ENCODE peak calls at places on chromosomes 4 and X, in nine cellular contexts. One of them, this sample, is unnamed. For H3K27me3, the result is how much of the 10 kb centered on the place peaks cover.

GRCh38 chr4:37385424-37385823 is 140.9 kb downstream of the NWD2 start:
- DNase-seq in mesenchymal stem cell: no peak
- DNase-seq in HCT116: no peak
- DNase-seq in colonic mucosa: no peak
- DNase-seq in MM.1S: no peak
- DNase-seq in neural progenitor cell: no peak
- DNase-seq in K562: no peak
- DNase-seq in IMR-90: no peak
- DNase-seq in neuronal stem cell: no peak
- DNase-seq in this sample: no peak

GRCh38 chr4:138561906-138562305 is 319.8 kb upstream of the SLC7A11 start:
- DNase-seq in mesenchymal stem cell: no peak
- DNase-seq in HCT116: no peak
- DNase-seq in colonic mucosa: no peak
- DNase-seq in MM.1S: no peak
- DNase-seq in neural progenitor cell: no peak
- DNase-seq in K562: no peak
- DNase-seq in IMR-90: no peak
- DNase-seq in neuronal stem cell: no peak
- DNase-seq in this sample: no peak

GRCh38 chrX:36909584-36909983 is 98.6 kb upstream of the FAM47C start:
- DNase-seq in mesenchymal stem cell: no peak
- DNase-seq in HCT116: no peak
- DNase-seq in colonic mucosa: no peak
- DNase-seq in MM.1S: no peak
- DNase-seq in neural progenitor cell: no peak
- DNase-seq in K562: no peak
- DNase-seq in IMR-90: no peak
- DNase-seq in neuronal stem cell: no peak
- DNase-seq in this sample: peak

GRCh38 chr4:150007512-150007911 is 70.7 kb upstream of the DCLK2 start:
- DNase-seq in mesenchymal stem cell: peak
- DNase-seq in HCT116: peak
- DNase-seq in colonic mucosa: no peak
- DNase-seq in MM.1S: no peak
- DNase-seq in neural progenitor cell: no peak
- DNase-seq in K562: no peak
- DNase-seq in IMR-90: peak
- DNase-seq in neuronal stem cell: no peak
- DNase-seq in this sample: peak

GRCh38 chrX:85963736-85964135 is 83.6 kb downstream of the CHM start:
- DNase-seq in mesenchymal stem cell: peak
- DNase-seq in HCT116: no peak
- DNase-seq in colonic mucosa: no peak
- DNase-seq in MM.1S: no peak
- DNase-seq in neural progenitor cell: no peak
- DNase-seq in K562: no peak
- DNase-seq in IMR-90: peak
- DNase-seq in neuronal stem cell: no peak
- DNase-seq in this sample: peak

GRCh38 chrX:70231666-70232065 is 2.8 kb upstream of the AWAT1 start:
- DNase-seq in mesenchymal stem cell: no peak
- DNase-seq in HCT116: no peak
- DNase-seq in colonic mucosa: no peak
- DNase-seq in MM.1S: no peak
- DNase-seq in neural progenitor cell: no peak
- DNase-seq in K562: peak
- DNase-seq in IMR-90: no peak
- DNase-seq in neuronal stem cell: no peak
- DNase-seq in this sample: no peak

GRCh38 chr4:110900206-110900769 is 277.4 kb upstream of the PITX2 start:
- DNase-seq in mesenchymal stem cell: peak
- DNase-seq in HCT116: no peak
- DNase-seq in colonic mucosa: no peak
- DNase-seq in MM.1S: no peak
- DNase-seq in neural progenitor cell: no peak
- DNase-seq in K562: no peak
- DNase-seq in IMR-90: peak
- DNase-seq in neuronal stem cell: no peak
- DNase-seq in this sample: peak

GRCh38 chr4:174214102-174214878 is 69.2 kb downstream of the FBXO8 start:
- DNase-seq in mesenchymal stem cell: peak
- DNase-seq in HCT116: no peak
- DNase-seq in colonic mucosa: no peak
- DNase-seq in MM.1S: no peak
- DNase-seq in neural progenitor cell: peak
- DNase-seq in K562: no peak
- DNase-seq in IMR-90: no peak
- DNase-seq in neuronal stem cell: peak
- DNase-seq in this sample: peak

GRCh38 chr4:105520819-105521790 is 31.3 kb upstream of the ARHGEF38 start:
- DNase-seq in mesenchymal stem cell: peak
- DNase-seq in HCT116: peak
- DNase-seq in colonic mucosa: peak
- DNase-seq in MM.1S: peak
- DNase-seq in neural progenitor cell: peak
- DNase-seq in K562: peak
- DNase-seq in IMR-90: peak
- DNase-seq in neuronal stem cell: peak
- DNase-seq in this sample: peak

GRCh38 chr4:19945979-19946380 is 305.7 kb upstream of the SLIT2 start:
- DNase-seq in mesenchymal stem cell: peak
- DNase-seq in HCT116: peak
- DNase-seq in colonic mucosa: no peak
- DNase-seq in MM.1S: no peak
- DNase-seq in neural progenitor cell: no peak
- DNase-seq in K562: no peak
- DNase-seq in IMR-90: peak
- DNase-seq in neuronal stem cell: no peak
- DNase-seq in this sample: peak

GRCh38 chrX:23389196-23389792 is 54.6 kb downstream of the PTCHD1 start:
- DNase-seq in mesenchymal stem cell: no peak
- DNase-seq in HCT116: no peak
- DNase-seq in colonic mucosa: no peak
- DNase-seq in MM.1S: no peak
- DNase-seq in neural progenitor cell: no peak
- DNase-seq in K562: no peak
- DNase-seq in IMR-90: no peak
- DNase-seq in neuronal stem cell: no peak
- DNase-seq in this sample: no peak

GRCh38 chrX:119655125-119655524 is 37.8 kb downstream of the SEPTIN6 start:
- DNase-seq in mesenchymal stem cell: peak
- DNase-seq in HCT116: no peak
- DNase-seq in colonic mucosa: no peak
- DNase-seq in MM.1S: no peak
- DNase-seq in neural progenitor cell: no peak
- DNase-seq in K562: peak
- DNase-seq in IMR-90: peak
- DNase-seq in neuronal stem cell: no peak
- DNase-seq in this sample: peak

GRCh38 chr4:54898941-54899340 is 226.5 kb downstream of the KDR start:
- DNase-seq in mesenchymal stem cell: no peak
- DNase-seq in HCT116: no peak
- DNase-seq in colonic mucosa: no peak
- DNase-seq in MM.1S: no peak
- DNase-seq in neural progenitor cell: no peak
- DNase-seq in K562: no peak
- DNase-seq in IMR-90: peak
- DNase-seq in neuronal stem cell: no peak
- DNase-seq in this sample: peak

GRCh38 chr4:186167605-186168004 is 23.8 kb upstream of the CYP4V2 start:
- DNase-seq in mesenchymal stem cell: no peak
- DNase-seq in HCT116: no peak
- DNase-seq in colonic mucosa: no peak
- DNase-seq in MM.1S: no peak
- DNase-seq in neural progenitor cell: no peak
- DNase-seq in K562: no peak
- DNase-seq in IMR-90: no peak
- DNase-seq in neuronal stem cell: no peak
- DNase-seq in this sample: no peak

GRCh38 chr4:115844180-115844579 is 730.8 kb upstream of the NDST4 start:
- DNase-seq in mesenchymal stem cell: no peak
- DNase-seq in HCT116: no peak
- DNase-seq in colonic mucosa: no peak
- DNase-seq in MM.1S: no peak
- DNase-seq in neural progenitor cell: no peak
- DNase-seq in K562: no peak
- DNase-seq in IMR-90: no peak
- DNase-seq in neuronal stem cell: no peak
- DNase-seq in this sample: no peak

GRCh38 chrX:24858004-24858746 is 157.6 kb downstream of the ARX start:
- DNase-seq in mesenchymal stem cell: peak
- DNase-seq in HCT116: no peak
- DNase-seq in colonic mucosa: no peak
- DNase-seq in MM.1S: no peak
- DNase-seq in neural progenitor cell: no peak
- DNase-seq in K562: no peak
- DNase-seq in IMR-90: peak
- DNase-seq in neuronal stem cell: no peak
- DNase-seq in this sample: peak
- H3K27me3 ChIP-seq in mesenchymal stem cell: under half
- H3K27me3 ChIP-seq in HCT116: under half
- H3K27me3 ChIP-seq in colonic mucosa: under half
- H3K27me3 ChIP-seq in MM.1S: under half
- H3K27me3 ChIP-seq in neural progenitor cell: under half
- H3K27me3 ChIP-seq in K562: under half
- H3K27me3 ChIP-seq in IMR-90: under half
- H3K27me3 ChIP-seq in neuronal stem cell: under half
- H3K27me3 ChIP-seq in this sample: under half

GRCh38 chrX:123203772-123204171 is 19.7 kb downstream of the GRIA3 start:
- DNase-seq in mesenchymal stem cell: no peak
- DNase-seq in HCT116: no peak
- DNase-seq in colonic mucosa: no peak
- DNase-seq in MM.1S: no peak
- DNase-seq in neural progenitor cell: no peak
- DNase-seq in K562: no peak
- DNase-seq in IMR-90: no peak
- DNase-seq in neuronal stem cell: no peak
- DNase-seq in this sample: no peak
- H3K9ac ChIP-seq in mesenchymal stem cell: no peak
- H3K9ac ChIP-seq in HCT116: no peak
- H3K9ac ChIP-seq in colonic mucosa: no peak
- H3K9ac ChIP-seq in MM.1S: no peak
- H3K9ac ChIP-seq in neural progenitor cell: no peak
- H3K9ac ChIP-seq in K562: no peak
- H3K9ac ChIP-seq in IMR-90: no peak
- H3K9ac ChIP-seq in neuronal stem cell: no peak
- H3K9ac ChIP-seq in this sample: no peak

GRCh38 chr4:1208970-1209704 is 36.8 kb upstream of the SPON2 start:
- DNase-seq in mesenchymal stem cell: peak
- DNase-seq in HCT116: no peak
- DNase-seq in colonic mucosa: no peak
- DNase-seq in MM.1S: no peak
- DNase-seq in neural progenitor cell: no peak
- DNase-seq in K562: no peak
- DNase-seq in IMR-90: peak
- DNase-seq in neuronal stem cell: no peak
- DNase-seq in this sample: peak

GRCh38 chr4:1206299-1207156 is 34.1 kb upstream of the SPON2 start:
- DNase-seq in mesenchymal stem cell: no peak
- DNase-seq in HCT116: no peak
- DNase-seq in colonic mucosa: peak
- DNase-seq in MM.1S: no peak
- DNase-seq in neural progenitor cell: no peak
- DNase-seq in K562: no peak
- DNase-seq in IMR-90: no peak
- DNase-seq in neuronal stem cell: no peak
- DNase-seq in this sample: no peak

GRCh38 chr4:1208266-1208961 is 36.0 kb upstream of the SPON2 start:
- DNase-seq in mesenchymal stem cell: no peak
- DNase-seq in HCT116: no peak
- DNase-seq in colonic mucosa: no peak
- DNase-seq in MM.1S: no peak
- DNase-seq in neural progenitor cell: no peak
- DNase-seq in K562: no peak
- DNase-seq in IMR-90: no peak
- DNase-seq in neuronal stem cell: no peak
- DNase-seq in this sample: no peak

GRCh38 chr4:1207157-1207470 is 34.7 kb upstream of the SPON2 start:
- DNase-seq in mesenchymal stem cell: no peak
- DNase-seq in HCT116: no peak
- DNase-seq in colonic mucosa: no peak
- DNase-seq in MM.1S: no peak
- DNase-seq in neural progenitor cell: no peak
- DNase-seq in K562: no peak
- DNase-seq in IMR-90: no peak
- DNase-seq in neuronal stem cell: no peak
- DNase-seq in this sample: no peak

DNA sequence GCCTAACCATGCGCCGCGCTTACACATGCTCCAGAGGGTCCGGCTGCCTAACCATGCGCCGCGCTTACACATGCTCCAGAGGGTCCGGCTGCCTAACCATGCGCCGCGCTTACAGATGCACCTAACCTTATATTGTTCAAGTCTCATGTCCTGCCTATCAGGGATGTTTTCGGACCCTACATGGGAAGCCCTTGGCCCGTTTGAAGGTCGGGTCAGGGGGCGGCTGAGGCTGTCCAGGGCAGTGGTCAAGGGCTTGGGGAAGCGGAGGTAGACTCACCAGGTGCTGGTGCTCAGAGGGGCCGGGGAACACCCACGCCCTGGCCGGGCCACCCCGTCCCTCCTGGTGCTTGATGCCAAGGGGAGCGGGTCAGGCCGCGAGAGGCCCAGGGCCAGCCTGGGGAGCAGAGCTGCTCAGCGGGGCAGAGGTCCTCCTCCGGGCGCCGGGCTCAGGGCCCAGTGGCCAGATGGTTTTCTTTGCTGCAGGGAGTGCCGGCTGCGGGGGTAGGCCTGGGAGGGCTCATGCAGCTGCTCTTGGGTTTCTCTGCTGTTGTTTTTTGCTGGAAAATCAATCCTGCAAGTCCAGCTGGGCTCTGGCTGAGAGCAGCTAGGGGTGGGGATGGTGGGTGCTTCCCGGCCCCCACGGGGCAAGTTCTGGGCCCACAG is 35.4 kb upstream of the SPON2 start:
- DNase-seq in mesenchymal stem cell: peak
- DNase-seq in HCT116: no peak
- DNase-seq in colonic mucosa: peak
- DNase-seq in MM.1S: no peak
- DNase-seq in neural progenitor cell: no peak
- DNase-seq in K562: no peak
- DNase-seq in IMR-90: peak
- DNase-seq in neuronal stem cell: no peak
- DNase-seq in this sample: peak
- H3K27ac ChIP-seq in mesenchymal stem cell: peak
- H3K27ac ChIP-seq in HCT116: no peak
- H3K27ac ChIP-seq in colonic mucosa: peak
- H3K27ac ChIP-seq in MM.1S: no peak
- H3K27ac ChIP-seq in neural progenitor cell: no peak
- H3K27ac ChIP-seq in K562: no peak
- H3K27ac ChIP-seq in IMR-90: peak
- H3K27ac ChIP-seq in neuronal stem cell: no peak
- H3K27ac ChIP-seq in this sample: peak

DNA sequence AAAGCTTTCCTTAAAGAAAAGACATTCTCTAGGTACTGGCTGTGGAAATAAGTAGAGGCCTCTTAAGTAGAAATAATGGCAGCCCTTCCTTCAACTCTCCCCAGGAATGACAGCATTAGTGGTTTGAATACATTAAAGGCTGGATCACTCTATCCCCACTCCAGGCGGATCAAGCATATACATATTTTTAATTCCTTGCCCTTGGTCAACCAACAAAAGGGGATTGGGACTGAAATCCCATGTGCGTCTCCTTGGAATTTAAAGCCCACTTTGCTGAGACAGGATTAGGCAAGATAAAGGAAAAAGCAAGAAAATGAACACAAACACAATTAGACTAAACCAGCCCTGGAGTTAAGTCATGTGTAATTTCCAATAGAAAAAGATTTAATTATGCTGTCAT is 391.3 kb downstream of the PPP1R2C start:
- DNase-seq in mesenchymal stem cell: no peak
- DNase-seq in HCT116: no peak
- DNase-seq in colonic mucosa: no peak
- DNase-seq in MM.1S: no peak
- DNase-seq in neural progenitor cell: peak
- DNase-seq in K562: no peak
- DNase-seq in IMR-90: no peak
- DNase-seq in neuronal stem cell: no peak
- DNase-seq in this sample: no peak
- H3K27me3 ChIP-seq in mesenchymal stem cell: under half
- H3K27me3 ChIP-seq in HCT116: under half
- H3K27me3 ChIP-seq in colonic mucosa: under half
- H3K27me3 ChIP-seq in MM.1S: under half
- H3K27me3 ChIP-seq in neural progenitor cell: under half
- H3K27me3 ChIP-seq in K562: under half
- H3K27me3 ChIP-seq in IMR-90: under half
- H3K27me3 ChIP-seq in neuronal stem cell: under half
- H3K27me3 ChIP-seq in this sample: under half

This sample was measured in fibroblast of lung.